ENCODE peak calls at places on chromosomes 7 and 10, in six cellular contexts. D, A, V, Y, F and W are unnamed samples.

GRCh38 chr10:9262770-9263169 is 1208.3 kb downstream of the GATA3 start:
- DNase-seq in D (no peak), A (no peak), V (no peak), Y (no peak), F (no peak), W (no peak)

GRCh38 chr10:80664071-80664680 is 126.5 kb downstream of the SH2D4B start:
- DNase-seq in D (peak), A (peak), V (peak), Y (peak), F (peak), W (peak)

GRCh38 chr10:59708816-59709471 is 706 bp downstream of the SLC16A9 start:
- DNase-seq in D (peak), A (no peak), V (no peak), Y (no peak), F (no peak), W (no peak)

GRCh38 chr7:16421333-16422099 is at the start of gene CRPPA:
- DNase-seq in D (peak), A (no peak), V (peak), Y (peak), F (peak), W (peak)

GRCh38 chr10:103021150-103021896 is 103.2 kb downstream of the CNNM2 start:
- DNase-seq in D (no peak), A (no peak), V (no peak), Y (no peak), F (no peak), W (no peak)

GRCh38 chr10:32298066-32298812 is 48.7 kb downstream of the EPC1 start:
- DNase-seq in D (no peak), A (no peak), V (no peak), Y (no peak), F (peak), W (no peak)

GRCh38 chr10:88923525-88923924 is 29.0 kb downstream of the ACTA2 start:
- DNase-seq in D (no peak), A (no peak), V (no peak), Y (no peak), F (no peak), W (no peak)

GRCh38 chr10:70657036-70657435 is 15.3 kb upstream of the ADAMTS14 start:
- DNase-seq in D (no peak), A (no peak), V (no peak), Y (no peak), F (no peak), W (no peak)

GRCh38 chr10:62010366-62010765 is 108.9 kb downstream of the ARID5B start:
- DNase-seq in D (no peak), A (no peak), V (no peak), Y (no peak), F (no peak), W (no peak)

GRCh38 chr10:16995867-16996529 is 133.6 kb downstream of the CUBN start:
- DNase-seq in D (no peak), A (no peak), V (no peak), Y (no peak), F (peak), W (no peak)

GRCh38 chr7:129258649-129259389 is 34.0 kb downstream of the AHCYL2 start:
- DNase-seq in D (no peak), A (no peak), V (no peak), Y (no peak), F (no peak), W (no peak)

GRCh38 chr7:105680505-105681187 is 99.4 kb upstream of the EFCAB10 start:
- DNase-seq in D (no peak), A (no peak), V (no peak), Y (no peak), F (no peak), W (no peak)

GRCh38 chr7:23356726-23357125 is 57.6 kb downstream of the MALSU1 start:
- DNase-seq in D (no peak), A (no peak), V (no peak), Y (no peak), F (peak), W (no peak)

GRCh38 chr10:96017227-96017687 is 26.1 kb upstream of the CCNJ start:
- DNase-seq in D (peak), A (no peak), V (peak), Y (no peak), F (peak), W (peak)

GRCh38 chr7:99778880-99779279 is 5.1 kb downstream of the CYP3A4 start:
- DNase-seq in D (no peak), A (no peak), V (no peak), Y (no peak), F (no peak), W (no peak)

GRCh38 chr7:99848420-99849216 is 20.8 kb downstream of the CYP3A43 start:
- DNase-seq in D (no peak), A (no peak), V (no peak), Y (no peak), F (no peak), W (no peak)

GRCh38 chr7:90723233-90723632 is 127.1 kb downstream of the CDK14 start:
- DNase-seq in D (no peak), A (no peak), V (no peak), Y (no peak), F (no peak), W (no peak)

GRCh38 chr7:3176112-3176836 is 124.8 kb upstream of the SDK1 start:
- DNase-seq in D (no peak), A (no peak), V (no peak), Y (no peak), F (no peak), W (no peak)

GRCh38 chr7:26199301-26200112 is 1.0 kb downstream of the HNRNPA2B1 start:
- DNase-seq in D (peak), A (peak), V (peak), Y (peak), F (peak), W (peak)

GRCh38 chr7:15837627-15838026 is 151.1 kb upstream of the MEOX2 start:
- DNase-seq in D (no peak), A (no peak), V (no peak), Y (no peak), F (no peak), W (no peak)

GRCh38 chr7:155590215-155591023 is 44.1 kb upstream of the CNPY1 start:
- DNase-seq in D (peak), A (peak), V (no peak), Y (no peak), F (peak), W (no peak)

GRCh38 chr7:14754631-14755030 is 147.9 kb downstream of the DGKB start:
- DNase-seq in D (no peak), A (no peak), V (no peak), Y (no peak), F (no peak), W (no peak)

GRCh38 chr7:157787275-157787701 is 450.5 kb downstream of the DNAJB6 start:
- DNase-seq in D (no peak), A (no peak), V (no peak), Y (no peak), F (no peak), W (no peak)

GRCh38 chr7:36084485-36085091 is 68.5 kb upstream of the EEPD1 start:
- DNase-seq in D (no peak), A (no peak), V (no peak), Y (no peak), F (peak), W (no peak)

GRCh38 chr7:139159900-139160675 is 50.6 kb upstream of the ZC3HAV1 start:
- DNase-seq in D (no peak), A (no peak), V (no peak), Y (no peak), F (no peak), W (no peak)